ENCODE peak calls at places on chromosome 6, in five cellular contexts. C is H1, R is H9, O is mesendoderm, W is neuronal stem cell. Q is an unnamed sample.

GRCh38 chr6:15980801-15981200 is 148.1 kb upstream of the MYLIP start:
- DNase-seq in C (no peak), W (no peak), R (no peak), O (no peak), Q (no peak)

GRCh38 chr6:31771992-31772358 is 5.2 kb downstream of the VWA7 start:
- DNase-seq in O (no peak), C (no peak), W (no peak), R (no peak), Q (peak; percentile 53)

GRCh38 chr6:20870493-20870892 is 336.2 kb downstream of the CDKAL1 start:
- DNase-seq in C (no peak), O (no peak), R (no peak), W (no peak), Q (no peak)

GRCh38 chr6:118485601-118486550 is 62.2 kb upstream of the PLN start:
- DNase-seq in W (no peak), O (no peak), C (no peak), R (no peak), Q (peak; percentile 34)

GRCh38 chr6:137494281-137494966 is at the start of gene OLIG3:
- DNase-seq in W (peak; percentile 37), C (peak; percentile 67), O (peak; percentile 73), R (peak; percentile 88), Q (no peak)

GRCh38 chr6:41974281-41974825 is 32.7 kb upstream of the CCND3 start:
- DNase-seq in W (no peak), R (no peak), C (no peak), O (no peak), Q (no peak)

GRCh38 chr6:16684896-16685554 is 76.2 kb downstream of the ATXN1 start:
- DNase-seq in W (no peak), R (no peak), O (no peak), C (no peak), Q (peak; percentile 82)

GRCh38 chr6:41636803-41637178 is 1.5 kb upstream of the MDFI start:
- DNase-seq in R (peak; percentile 80), W (no peak), O (peak; percentile 83), C (peak; percentile 79), Q (no peak)

GRCh38 chr6:27268803-27269202 is 21.3 kb downstream of the PRSS16 start:
- DNase-seq in W (no peak), C (no peak), O (no peak), R (no peak), Q (no peak)
- H3K27me3 ChIP-seq in W (no peaks in the 10 kb centered on the region), C (no peaks in the 10 kb centered on the region), O (no peaks in the 10 kb centered on the region), R (no peaks in the 10 kb centered on the region), Q (peaks cover 11% of the 10 kb centered on the region)

GRCh38 chr6:116105247-116105646 is 4.6 kb downstream of the NT5DC1 start:
- DNase-seq in O (no peak), R (no peak), W (no peak), C (no peak), Q (no peak)
- H3K23ac ChIP-seq in O (no peak overlapping the region), R (no peak overlapping the region), W (no peak overlapping the region), C (no peak overlapping the region), Q (no peak overlapping the region)

GRCh38 chr6:43183441-43183840 is 1.4 kb downstream of the CUL9 start:
- DNase-seq in O (no peak), R (no peak), C (no peak), W (no peak), Q (no peak)

GRCh38 chr6:43186019-43186418 is 4.0 kb downstream of the CUL9 start:
- DNase-seq in C (no peak), O (no peak), W (no peak), R (no peak), Q (no peak)

GRCh38 chr6:43186706-43187105 is 4.7 kb downstream of the CUL9 start:
- DNase-seq in C (no peak), W (no peak), O (no peak), R (no peak), Q (no peak)

GRCh38 chr6:43184268-43184985 is 2.4 kb downstream of the CUL9 start:
- DNase-seq in W (no peak), O (no peak), C (no peak), R (no peak), Q (no peak)

GRCh38 chr6:43185391-43185790 is 3.4 kb downstream of the CUL9 start:
- DNase-seq in R (no peak), C (no peak), O (no peak), W (no peak), Q (no peak)
- H3K27me3 ChIP-seq in R (no peaks in the 10 kb centered on the region), C (no peaks in the 10 kb centered on the region), O (no peaks in the 10 kb centered on the region), W (no peaks in the 10 kb centered on the region), Q (no peaks in the 10 kb centered on the region)

DNA sequence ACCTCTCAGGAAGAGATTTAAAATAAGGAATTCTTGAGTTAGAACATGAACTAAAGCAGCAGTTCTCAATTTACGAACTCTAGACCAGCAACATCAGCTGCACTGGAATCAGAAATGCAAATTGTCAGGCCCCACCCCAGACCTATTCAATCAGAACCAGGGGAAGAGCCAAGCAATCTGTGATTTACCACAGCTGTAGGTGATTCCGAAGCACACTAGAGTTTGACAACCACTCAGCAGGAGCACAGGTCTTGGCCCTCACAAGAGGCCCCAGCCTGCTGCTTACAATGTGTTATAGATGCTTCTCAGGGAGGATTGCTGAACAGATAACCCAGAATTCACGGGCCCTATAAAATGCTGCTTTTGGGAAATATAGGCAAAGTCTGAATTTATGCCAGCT is 279.2 kb downstream of the PTPRK start:
- DNase-seq in R (no peak), C (no peak), W (no peak), O (no peak), Q (no peak)
- H3K23ac ChIP-seq in R (no peak overlapping the region), C (no peak overlapping the region), W (no peak overlapping the region), O (no peak overlapping the region), Q (no peak overlapping the region)

DNA sequence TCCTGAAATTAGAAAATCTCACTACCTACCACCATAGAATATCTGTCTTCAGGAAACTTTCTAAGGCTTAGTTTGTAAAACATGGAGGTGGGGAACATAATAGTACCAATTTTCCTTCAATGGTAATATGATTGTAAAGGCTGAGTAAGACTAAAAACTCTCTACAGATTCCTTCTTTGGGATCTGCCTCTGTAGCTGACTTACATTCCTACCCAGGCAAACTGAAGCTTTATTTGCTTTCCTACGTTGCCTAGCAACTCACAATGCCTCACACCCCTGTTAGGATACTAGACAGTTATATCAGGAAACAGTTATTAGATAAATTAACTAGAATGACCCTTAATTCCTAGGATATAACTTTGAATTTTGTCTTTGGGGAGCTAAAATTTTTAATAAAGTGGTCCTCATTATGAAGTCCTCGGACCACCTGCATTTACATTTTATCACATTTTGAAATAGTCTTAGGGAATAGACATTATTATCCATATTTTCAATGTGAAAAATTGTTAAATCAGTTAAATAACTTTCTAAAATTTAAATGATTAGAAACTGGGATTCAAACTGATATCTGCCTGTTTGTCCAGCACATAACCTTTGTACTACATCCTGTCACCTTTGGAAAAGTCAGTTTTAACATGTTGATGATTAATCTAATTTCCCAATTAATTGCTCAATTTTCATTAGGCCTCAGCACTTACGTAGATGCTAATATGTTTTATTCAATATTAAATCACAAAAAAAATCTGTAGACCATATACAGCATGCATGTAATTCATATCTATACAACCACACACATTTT is 591.4 kb downstream of the RNF144B start:
- DNase-seq in R (no peak), C (no peak), W (peak; percentile 67), O (peak; percentile 90), Q (no peak)
- H3K27me3 ChIP-seq in R (no peaks in the 10 kb centered on the region), C (no peaks in the 10 kb centered on the region), W (no peaks in the 10 kb centered on the region), O (no peaks in the 10 kb centered on the region), Q (no peaks in the 10 kb centered on the region)

DNA sequence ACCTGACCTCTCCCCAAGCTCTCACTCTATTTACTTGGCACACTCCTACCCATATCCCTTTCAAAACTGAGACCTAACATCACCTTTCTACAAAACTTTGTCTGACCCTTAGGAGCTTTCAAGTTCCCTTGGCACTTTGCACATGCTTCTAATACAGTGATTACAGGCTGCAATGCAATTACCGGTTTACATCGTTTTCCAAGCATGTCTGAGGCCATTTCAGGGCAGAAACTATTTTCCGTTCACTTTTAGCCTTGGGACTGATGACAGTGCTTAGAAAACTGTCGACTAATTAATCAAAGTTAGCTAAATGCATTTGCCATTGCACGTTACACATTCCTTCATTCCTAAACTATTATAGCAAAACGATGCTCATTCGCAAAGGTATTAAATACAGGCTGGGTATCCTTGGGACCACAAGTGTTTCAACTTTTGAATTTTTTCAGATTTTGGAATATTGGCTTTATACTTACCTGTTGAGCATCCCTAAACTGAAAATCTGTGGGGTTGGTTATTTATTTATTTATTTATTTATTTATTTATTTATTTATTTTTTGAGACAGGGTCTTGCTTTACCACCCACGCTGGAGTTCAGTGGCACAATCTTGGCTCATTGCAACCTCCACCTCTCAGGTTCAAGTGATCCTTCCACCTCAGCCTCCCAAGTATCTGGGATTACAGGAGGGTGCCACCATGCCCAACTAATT is 3.3 kb downstream of the RARS2 start:
- DNase-seq in O (no peak), W (no peak), C (no peak), R (no peak), Q (no peak)
- H3K23ac ChIP-seq in O (no peak overlapping the region), W (no peak overlapping the region), C (no peak overlapping the region), R (no peak overlapping the region), Q (no peak overlapping the region)

GRCh38 chr6:34095136-34095505 is 50.8 kb downstream of the GRM4 start:
- DNase-seq in W (no peak), C (no peak), O (no peak), R (no peak), Q (no peak)

GRCh38 chr6:34093854-34094430 is 51.9 kb downstream of the GRM4 start:
- DNase-seq in O (no peak), R (no peak), W (no peak), C (no peak), Q (no peak)

GRCh38 chr6:34096193-34096592 is 49.7 kb downstream of the GRM4 start:
- DNase-seq in O (no peak), W (no peak), C (no peak), R (no peak), Q (no peak)

GRCh38 chr6:34094474-34095135 is 51.3 kb downstream of the GRM4 start:
- DNase-seq in R (no peak), W (no peak), O (no peak), C (no peak), Q (no peak)

GRCh38 chr6:34095741-34096140 is 50.1 kb downstream of the GRM4 start:
- DNase-seq in W (no peak), R (no peak), O (no peak), C (no peak), Q (no peak)
- H3K27me3 ChIP-seq in W (no peaks in the 10 kb centered on the region), R (no peaks in the 10 kb centered on the region), O (no peaks in the 10 kb centered on the region), C (no peaks in the 10 kb centered on the region), Q (peaks cover 61% of the 10 kb centered on the region)